ENCODE peak calls at places on chromosome 6, in five cellular contexts. One of them, this sample, is unnamed.

GRCh38 chr6:80435457-80435856 is 329.0 kb downstream of the BCKDHB start:
- DNase-seq in progenitor cell of endocrine pancreas: no peak
- DNase-seq in G401: no peak
- DNase-seq in amygdala: no peak
- DNase-seq in fibroblast of lung: no peak
- DNase-seq in this sample: no peak

GRCh38 chr6:168157272-168158007 is 78.4 kb upstream of the FRMD1 start:
- DNase-seq in progenitor cell of endocrine pancreas: no peak
- DNase-seq in G401: no peak
- DNase-seq in amygdala: no peak
- DNase-seq in fibroblast of lung: peak
- DNase-seq in this sample: no peak

GRCh38 chr6:57303931-57304681 is 13.3 kb upstream of the PRIM2 start:
- DNase-seq in progenitor cell of endocrine pancreas: no peak
- DNase-seq in G401: no peak
- DNase-seq in amygdala: no peak
- DNase-seq in fibroblast of lung: peak
- DNase-seq in this sample: no peak

GRCh38 chr6:119147101-119148053 is 68.9 kb upstream of the FAM184A start:
- DNase-seq in progenitor cell of endocrine pancreas: no peak
- DNase-seq in G401: no peak
- DNase-seq in amygdala: no peak
- DNase-seq in fibroblast of lung: peak
- DNase-seq in this sample: no peak

GRCh38 chr6:138655828-138656227 is 117.7 kb upstream of the CCDC28A start:
- DNase-seq in progenitor cell of endocrine pancreas: no peak
- DNase-seq in G401: no peak
- DNase-seq in amygdala: no peak
- DNase-seq in fibroblast of lung: no peak
- DNase-seq in this sample: no peak

GRCh38 chr6:122609881-122610689 is at the start of gene PKIB:
- DNase-seq in progenitor cell of endocrine pancreas: peak
- DNase-seq in G401: peak
- DNase-seq in amygdala: peak
- DNase-seq in fibroblast of lung: peak
- DNase-seq in this sample: peak

GRCh38 chr6:24766685-24767462 is 7.9 kb upstream of the GMNN start:
- DNase-seq in progenitor cell of endocrine pancreas: no peak
- DNase-seq in G401: peak
- DNase-seq in amygdala: no peak
- DNase-seq in fibroblast of lung: peak
- DNase-seq in this sample: no peak

GRCh38 chr6:34992353-34992752 is 103.3 kb downstream of the ANKS1A start:
- DNase-seq in progenitor cell of endocrine pancreas: no peak
- DNase-seq in G401: no peak
- DNase-seq in amygdala: no peak
- DNase-seq in fibroblast of lung: no peak
- DNase-seq in this sample: no peak

GRCh38 chr6:51644426-51644825 is 443.0 kb downstream of the PKHD1 start:
- DNase-seq in progenitor cell of endocrine pancreas: no peak
- DNase-seq in G401: no peak
- DNase-seq in amygdala: no peak
- DNase-seq in fibroblast of lung: no peak
- DNase-seq in this sample: no peak